ENCODE peak calls at places on chromosomes 7 and 10, in nine cellular contexts. U is Calu3; A is stimulated activated CD8-positive, alpha-beta memory T cell treated with anti-CD3 and anti-CD28 coated beads, Interleukin-7, amount 100 ng/mL, for 4 hours; E is frontal cortex; G is posterior vena cava; T is activated CD4-positive, alpha-beta memory T cell treated with anti-CD3 and anti-CD28 coated beads for 36 hours; D is Right ventricle myocardium superior; M is HT1080; P is skeletal muscle cell. Y is an unnamed sample.
A peak's percentile ranks its signal among the peaks of the same experiment; 100 is the strongest.

GRCh38 chr7:95586951-95587301 is 9.4 kb downstream of the PDK4 start:
- DNase-seq in U (no peak), A (no peak), E (no peak), G (no peak), T (no peak), D (no peak), M (no peak), P (no peak), Y (no peak)

GRCh38 chr10:118916777-118917176 is 112.7 kb upstream of the NANOS1 start:
- DNase-seq in U (no peak), A (no peak), E (no peak), G (no peak), T (no peak), D (no peak), M (no peak), P (no peak), Y (no peak)

GRCh38 chr7:112132123-112132694 is 74.0 kb downstream of the DOCK4 start:
- DNase-seq in U (no peak), A (no peak), E (no peak), G (no peak), T (no peak), D (no peak), M (no peak), P (no peak), Y (no peak)

GRCh38 chr7:47534322-47535032 is 47.4 kb downstream of the TNS3 start:
- DNase-seq in U (peak; percentile 84), A (no peak), E (no peak), G (no peak), T (no peak), D (no peak), M (peak; percentile 50), P (no peak), Y (no peak)

GRCh38 chr10:230758-231157 is 95.5 kb downstream of the ZMYND11 start:
- DNase-seq in U (no peak), A (no peak), E (no peak), G (no peak), T (no peak), D (no peak), M (peak; percentile 2), P (no peak), Y (no peak)

GRCh38 chr7:85184599-85185354 is 2.1 kb downstream of the SEMA3D start:
- DNase-seq in U (no peak), A (no peak), E (peak; percentile 16), G (peak; percentile 86), T (no peak), D (no peak), M (peak; percentile 36), P (no peak), Y (peak; percentile 13)

GRCh38 chr10:121838931-121839330 is 88.9 kb downstream of the ATE1 start:
- DNase-seq in U (no peak), A (no peak), E (no peak), G (no peak), T (no peak), D (no peak), M (peak; percentile 50), P (no peak), Y (no peak)

GRCh38 chr10:116880716-116881440 is 31.6 kb downstream of the ENO4 start:
- DNase-seq in U (no peak), A (no peak), E (no peak), G (no peak), T (no peak), D (no peak), M (peak; percentile 17), P (peak; percentile 5), Y (no peak)

GRCh38 chr7:12771378-12771877 is 84.0 kb downstream of the ARL4A start:
- DNase-seq in U (peak; percentile 35), A (no peak), E (no peak), G (no peak), T (no peak), D (peak; percentile 52), M (no peak), P (no peak), Y (no peak)

GRCh38 chr10:109962247-109962646 is 38.9 kb upstream of the XPNPEP1 start:
- DNase-seq in U (no peak), A (no peak), E (no peak), G (no peak), T (no peak), D (no peak), M (peak; percentile 7), P (no peak), Y (no peak)

GRCh38 chr7:101115215-101115614 is 11.7 kb upstream of the SERPINE1 start:
- DNase-seq in U (no peak), A (no peak), E (no peak), G (no peak), T (no peak), D (no peak), M (no peak), P (no peak), Y (no peak)

GRCh38 chr7:124085168-124085567 is 52.3 kb upstream of the TMEM229A start:
- DNase-seq in U (peak; percentile 76), A (no peak), E (no peak), G (no peak), T (no peak), D (no peak), M (peak; percentile 40), P (no peak), Y (no peak)

GRCh38 chr7:2521341-2521745 is 1.8 kb downstream of the LFNG start:
- DNase-seq in U (no peak), A (no peak), E (no peak), G (no peak), T (no peak), D (no peak), M (no peak), P (no peak), Y (no peak)

GRCh38 chr7:49773939-49774458 is 561 bp downstream of the VWC2 start:
- DNase-seq in U (no peak), A (no peak), E (peak; percentile 30), G (no peak), T (no peak), D (peak; percentile 50), M (no peak), P (no peak), Y (no peak)

GRCh38 chr7:96238474-96238873 is 83.4 kb downstream of the SLC25A13 start:
- DNase-seq in U (no peak), A (no peak), E (no peak), G (no peak), T (no peak), D (no peak), M (no peak), P (no peak), Y (no peak)

GRCh38 chr7:25959168-25959734 is 192.7 kb upstream of the NFE2L3 start:
- DNase-seq in U (no peak), A (no peak), E (no peak), G (no peak), T (no peak), D (no peak), M (no peak), P (no peak), Y (no peak)

GRCh38 chr10:112230325-112230988 is 46.9 kb upstream of the GPAM start:
- DNase-seq in U (no peak), A (no peak), E (no peak), G (no peak), T (no peak), D (no peak), M (peak; percentile 70), P (no peak), Y (no peak)

GRCh38 chr10:48266528-48266927 is 8.0 kb downstream of the FRMPD2 start:
- DNase-seq in U (no peak), A (no peak), E (no peak), G (no peak), T (peak; percentile 39), D (no peak), M (no peak), P (no peak), Y (no peak)

GRCh38 chr10:76432274-76433012 is 1001.0 kb downstream of the LRMDA start:
- DNase-seq in U (no peak), A (no peak), E (no peak), G (no peak), T (no peak), D (no peak), M (peak; percentile 68), P (no peak), Y (no peak)

GRCh38 chr7:27154901-27155815 is 1.3 kb downstream of the HOXA7 start:
- DNase-seq in U (no peak), A (peak; percentile 28), E (no peak), G (peak; percentile 80), T (peak; percentile 59), D (no peak), M (no peak), P (no peak), Y (no peak)

GRCh38 chr7:155896531-155897263 is 84.4 kb upstream of the SHH start:
- DNase-seq in U (no peak), A (no peak), E (no peak), G (no peak), T (no peak), D (no peak), M (no peak), P (no peak), Y (no peak)

GRCh38 chr7:157684596-157685429 is 348.0 kb downstream of the DNAJB6 start:
- DNase-seq in U (no peak), A (no peak), E (no peak), G (peak; percentile 80), T (no peak), D (peak; percentile 33), M (no peak), P (no peak), Y (no peak)

GRCh38 chr10:48557511-48558123 is 47.3 kb downstream of the ARHGAP22 start:
- DNase-seq in U (no peak), A (no peak), E (no peak), G (no peak), T (no peak), D (no peak), M (no peak), P (no peak), Y (no peak)

GRCh38 chr10:74453151-74453550 is 302.1 kb downstream of the ADK start:
- DNase-seq in U (no peak), A (no peak), E (no peak), G (no peak), T (no peak), D (no peak), M (no peak), P (no peak), Y (no peak)

GRCh38 chr10:32111585-32111984 is 55.4 kb upstream of the KIF5B start:
- DNase-seq in U (no peak), A (no peak), E (no peak), G (no peak), T (no peak), D (no peak), M (no peak), P (no peak), Y (no peak)

GRCh38 chr10:129772472-129773358 is 191.4 kb downstream of the EBF3 start:
- DNase-seq in U (no peak), A (no peak), E (no peak), G (peak; percentile 64), T (no peak), D (no peak), M (no peak), P (no peak), Y (no peak)

GRCh38 chr10:51602326-51602725 is 97.1 kb downstream of the CSTF2T start:
- DNase-seq in U (no peak), A (no peak), E (no peak), G (no peak), T (no peak), D (no peak), M (no peak), P (no peak), Y (no peak)

GRCh38 chr7:149310113-149310836 is 48.3 kb downstream of the ZNF783 start:
- DNase-seq in U (peak; percentile 46), A (no peak), E (no peak), G (no peak), T (no peak), D (no peak), M (peak; percentile 96), P (peak; percentile 43), Y (no peak)

GRCh38 chr10:101897633-101898032 is 54.0 kb upstream of the KCNIP2 start:
- DNase-seq in U (no peak), A (no peak), E (no peak), G (no peak), T (no peak), D (peak; percentile 48), M (peak; percentile 4), P (peak; percentile 8), Y (no peak)

GRCh38 chr7:377069-378040 is 87.4 kb downstream of the FOXL3 start:
- DNase-seq in U (no peak), A (no peak), E (no peak), G (peak; percentile 79), T (peak; percentile 6), D (peak; percentile 39), M (no peak), P (no peak), Y (no peak)

GRCh38 chr7:3931843-3932242 is 630.8 kb downstream of the SDK1 start:
- DNase-seq in U (no peak), A (no peak), E (no peak), G (no peak), T (no peak), D (no peak), M (no peak), P (no peak), Y (no peak)